ENCODE peak calls at places on chromosomes 11 and 22, in four cellular contexts. D, I, P and Z are unnamed samples.

GRCh38 chr22:40030026-40030756 is 35.4 kb downstream of the FAM83F start:
- DNase-seq in P (no peak), I (no peak), D (no peak), Z (no peak)

GRCh38 chr11:19644316-19644715 is 68.3 kb upstream of the NAV2 start:
- DNase-seq in D (no peak), P (no peak), I (no peak), Z (no peak)

GRCh38 chr11:1180947-1181391 is 23.2 kb downstream of the MUC5AC start:
- DNase-seq in I (no peak), P (no peak), D (no peak), Z (no peak)

GRCh38 chr22:42459273-42460040 is 27.3 kb upstream of the NFAM1 start:
- DNase-seq in P (no peak), D (no peak), I (no peak), Z (no peak)

GRCh38 chr11:130827697-130828377 is 88.4 kb downstream of the SNX19 start:
- DNase-seq in D (peak; percentile 74), P (no peak), I (peak; percentile 91), Z (no peak)

GRCh38 chr11:130237282-130238006 is 77.3 kb downstream of the ZBTB44 start:
- DNase-seq in D (no peak), P (no peak), I (no peak), Z (no peak)

GRCh38 chr11:3723014-3723708 is 52.0 kb upstream of the CHRNA10 start:
- DNase-seq in D (no peak), I (peak; percentile 96), P (no peak), Z (peak; percentile 99)

GRCh38 chr22:35070451-35071093 is 4.6 kb downstream of the ISX start:
- DNase-seq in D (no peak), P (no peak), I (no peak), Z (no peak)

GRCh38 chr11:69825037-69825834 is 6.0 kb upstream of the FGF3 start:
- DNase-seq in P (no peak), I (no peak), D (peak; percentile 53), Z (no peak)

GRCh38 chr11:77779935-77780334 is 40.6 kb downstream of the RSF1 start:
- DNase-seq in I (peak; percentile 45), P (no peak), D (no peak), Z (no peak)

GRCh38 chr22:22180738-22181514 is 63.7 kb upstream of the VPREB1 start:
- DNase-seq in I (no peak), D (no peak), P (no peak), Z (no peak)

GRCh38 chr11:123469089-123469488 is 39.0 kb downstream of the GRAMD1B start:
- DNase-seq in I (no peak), D (no peak), P (no peak), Z (no peak)

GRCh38 chr11:82871646-82872045 is 28.6 kb downstream of the PRCP start:
- DNase-seq in I (peak; percentile 85), D (no peak), P (no peak), Z (no peak)

GRCh38 chr11:83272627-83273026 is 13.5 kb downstream of the CCDC90B start:
- DNase-seq in I (peak; percentile 70), D (no peak), P (no peak), Z (peak; percentile 57)

GRCh38 chr11:46293616-46294015 is 16.2 kb downstream of the CREB3L1 start:
- DNase-seq in P (no peak), D (no peak), I (peak; percentile 97), Z (peak; percentile 92)

GRCh38 chr11:128448487-128448886 is 138.9 kb downstream of the ETS1 start:
- DNase-seq in P (no peak), D (peak; percentile 76), I (peak; percentile 59), Z (no peak)

GRCh38 chr11:27385245-27385644 is 22.2 kb upstream of the CCDC34 start:
- DNase-seq in D (no peak), I (peak; percentile 84), P (no peak), Z (peak; percentile 50)

GRCh38 chr22:39094717-39095389 is 2.2 kb upstream of the APOBEC3H start:
- DNase-seq in I (no peak), D (no peak), P (no peak), Z (no peak)

GRCh38 chr11:69055598-69056516 is 7.1 kb downstream of the TPCN2 start:
- DNase-seq in P (no peak), I (no peak), D (peak; percentile 84), Z (no peak)

GRCh38 chr22:39282642-39283311 is 36.6 kb downstream of the RPL3 start:
- DNase-seq in P (no peak), I (no peak), D (no peak), Z (no peak)

GRCh38 chr11:10581481-10582019 is 13.1 kb upstream of the LYVE1 start:
- DNase-seq in D (no peak), I (peak; percentile 68), P (no peak), Z (no peak)

GRCh38 chr11:126034026-126034822 is 28.4 kb downstream of the CDON start:
- DNase-seq in P (no peak), D (no peak), I (no peak), Z (no peak)

GRCh38 chr11:6132431-6132830 is 24.9 kb downstream of the OR56B4 start:
- DNase-seq in P (no peak), D (no peak), I (no peak), Z (no peak)

GRCh38 chr22:17773606-17774205 is 563 bp downstream of the BID start:
- DNase-seq in D (peak; percentile 59), I (peak; percentile 61), P (peak; percentile 53), Z (no peak)

GRCh38 chr11:95833378-95833777 is 43.1 kb downstream of the CEP57 start:
- DNase-seq in I (no peak), D (no peak), P (no peak), Z (no peak)

GRCh38 chr11:7579226-7579825 is 65.5 kb downstream of the PPFIBP2 start:
- DNase-seq in D (no peak), I (peak; percentile 67), P (no peak), Z (peak; percentile 61)

GRCh38 chr11:39365809-39366436 is 2093.5 kb downstream of the LRRC4C start:
- DNase-seq in I (no peak), D (no peak), P (no peak), Z (no peak)

GRCh38 chr11:1388763-1389102 is 1.0 kb upstream of the BRSK2 start:
- DNase-seq in D (no peak), P (no peak), I (no peak), Z (no peak)

GRCh38 chr11:2088746-2089535 is 50.2 kb downstream of the IGF2 start:
- DNase-seq in I (no peak), P (no peak), D (peak; percentile 10), Z (no peak)

GRCh38 chr11:61445535-61445934 is 15.6 kb downstream of the SDHAF2 start:
- DNase-seq in P (no peak), D (no peak), I (peak; percentile 12), Z (no peak)

GRCh38 chr11:279966-280761 is 2.0 kb downstream of the NLRP6 start:
- DNase-seq in D (no peak), I (peak; percentile 65), P (no peak), Z (no peak)

GRCh38 chr11:117126223-117126965 is 17.7 kb upstream of the PAFAH1B2 start:
- DNase-seq in I (no peak), P (no peak), D (no peak), Z (no peak)

GRCh38 chr22:24402460-24403192 is 24.8 kb upstream of the ADORA2A start:
- DNase-seq in P (no peak), D (peak; percentile 75), I (peak; percentile 97), Z (peak; percentile 96)

GRCh38 chr11:13126430-13126829 is 117.3 kb downstream of the RASSF10 start:
- DNase-seq in I (peak; percentile 81), P (no peak), D (peak; percentile 60), Z (peak; percentile 35)

GRCh38 chr11:24391165-24391564 is 105.7 kb upstream of the LUZP2 start:
- DNase-seq in I (peak; percentile 7), D (no peak), P (no peak), Z (no peak)

GRCh38 chr22:22936190-22936914 is 48.7 kb downstream of the IGLL5 start:
- DNase-seq in P (no peak), I (no peak), D (no peak), Z (no peak)

GRCh38 chr11:64638017-64638664 is 47.1 kb downstream of the SLC22A12 start:
- DNase-seq in I (no peak), P (no peak), D (no peak), Z (no peak)

GRCh38 chr22:45302047-45302446 is 7.7 kb upstream of the FAM118A start:
- DNase-seq in P (no peak), I (peak; percentile 89), D (no peak), Z (peak; percentile 65)

GRCh38 chr22:45306139-45306538 is 3.6 kb upstream of the FAM118A start:
- DNase-seq in P (no peak), D (no peak), I (no peak), Z (no peak)

GRCh38 chr22:45304971-45305370 is 4.8 kb upstream of the FAM118A start:
- DNase-seq in P (no peak), D (no peak), I (no peak), Z (no peak)

GRCh38 chr22:45305456-45306065 is 4.2 kb upstream of the FAM118A start:
- DNase-seq in I (no peak), P (no peak), D (no peak), Z (no peak)

GRCh38 chr22:45302751-45303150 is 7.0 kb upstream of the FAM118A start:
- DNase-seq in I (no peak), D (no peak), P (no peak), Z (no peak)
- H3K4me3 ChIP-seq in I (no peak overlapping the region), D (no peak overlapping the region), P (no peak overlapping the region), Z (no peak overlapping the region)

GRCh38 chr22:28923826-28924732 is 40.7 kb downstream of the ZNRF3 start:
- DNase-seq in I (no peak), P (no peak), D (peak; percentile 86), Z (no peak)
- H3K4me3 ChIP-seq in I (no peak overlapping the region), P (no peak overlapping the region), D (no peak overlapping the region), Z (no peak overlapping the region)

DNA sequence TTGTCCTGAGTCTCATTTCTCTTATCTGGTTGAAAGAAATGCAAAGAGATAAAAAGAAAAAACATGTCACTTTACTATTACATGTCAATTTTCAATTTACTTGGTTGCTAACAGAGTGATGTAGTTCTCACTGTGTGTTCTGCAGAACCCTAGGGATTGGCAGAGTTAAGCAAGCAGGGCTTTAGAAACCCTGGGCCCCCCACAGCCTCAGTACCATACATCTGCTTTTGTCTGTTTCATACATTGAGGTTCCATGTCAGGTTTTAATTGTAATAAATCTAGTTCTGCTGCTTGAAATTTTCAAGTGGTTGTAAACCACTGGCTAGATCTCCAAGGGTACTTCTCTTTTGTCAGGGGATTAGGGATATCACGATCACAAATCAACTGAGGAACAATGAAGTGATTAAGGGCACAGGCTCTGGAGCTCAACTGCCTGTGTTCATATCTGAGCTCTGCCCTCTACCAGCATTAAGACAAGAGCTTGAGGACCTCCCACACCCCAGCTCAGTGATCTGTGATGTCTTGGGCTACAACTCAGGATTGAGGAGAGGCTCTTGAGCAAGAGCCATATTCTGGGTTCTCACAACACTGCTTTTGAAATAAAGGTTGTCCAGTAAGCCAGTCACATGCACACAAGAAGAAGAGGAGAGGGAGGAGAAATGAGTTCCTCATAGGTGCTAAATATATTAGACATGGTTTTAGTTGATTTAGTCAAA is 16.2 kb upstream of the SORL1 start:
- DNase-seq in D (no peak), P (no peak), I (no peak), Z (no peak)
- H3K4me3 ChIP-seq in D (no peak overlapping the region), P (no peak overlapping the region), I (no peak overlapping the region), Z (no peak overlapping the region)

GRCh38 chr11:22774716-22775115 is 54.9 kb downstream of the SVIP start:
- DNase-seq in D (no peak), P (no peak), I (no peak), Z (no peak)

GRCh38 chr11:22780914-22781593 is 48.5 kb downstream of the SVIP start:
- DNase-seq in I (no peak), D (no peak), P (no peak), Z (no peak)

GRCh38 chr11:22779850-22780249 is 49.8 kb downstream of the SVIP start:
- DNase-seq in I (no peak), P (no peak), D (no peak), Z (no peak)

GRCh38 chr11:22775248-22775647 is 54.4 kb downstream of the SVIP start:
- DNase-seq in I (no peak), D (no peak), P (no peak), Z (no peak)

GRCh38 chr11:22778642-22779041 is 51.0 kb downstream of the SVIP start:
- DNase-seq in D (no peak), I (no peak), P (no peak), Z (no peak)
- H3K4me3 ChIP-seq in D (no peak overlapping the region), I (no peak overlapping the region), P (no peak overlapping the region), Z (no peak overlapping the region)